ENCODE peak calls at places on chromosomes 16 and 17, in five cellular contexts. G is endothelial cell of umbilical vein, L is neural progenitor cell, D is HCT116, A is fibroblast of lung. R is an unnamed sample.

GRCh38 chr16:31455601-31456314 is 3.5 kb upstream of the ARMC5 start:
- DNase-seq in D (no peak), L (peak; percentile 51), A (no peak), G (peak; percentile 24), R (peak; percentile 57)

GRCh38 chr17:78781339-78782304 is at the start of gene CYTH1:
- DNase-seq in D (no peak), G (peak; percentile 41), A (no peak), L (peak; percentile 71), R (peak; percentile 41)

GRCh38 chr16:70704586-70704985 is 18.7 kb upstream of the MTSS2 start:
- DNase-seq in A (no peak), G (no peak), D (no peak), L (no peak), R (no peak)

GRCh38 chr17:43601280-43602050 is 55.3 kb upstream of the ETV4 start:
- DNase-seq in A (peak; percentile 33), L (no peak), G (peak; percentile 28), D (no peak), R (no peak)

GRCh38 chr16:20946015-20946629 is 45.6 kb downstream of the LYRM1 start:
- DNase-seq in G (no peak), L (no peak), D (no peak), A (no peak), R (no peak)

GRCh38 chr16:12459401-12459791 is 344.3 kb downstream of the CPPED1 start:
- DNase-seq in A (no peak), D (no peak), G (no peak), L (no peak), R (no peak)

GRCh38 chr16:70789231-70789926 is 11.6 kb downstream of the VAC14 start:
- DNase-seq in D (no peak), A (peak; percentile 85), L (no peak), G (no peak), R (no peak)

GRCh38 chr17:32927201-32927723 is 691 bp upstream of the TMEM98 start:
- DNase-seq in A (no peak), L (no peak), D (no peak), G (peak; percentile 75), R (no peak)

GRCh38 chr16:51818342-51818944 is 667.4 kb upstream of the SALL1 start:
- DNase-seq in L (peak; percentile 74), G (no peak), D (no peak), A (peak; percentile 80), R (peak; percentile 35)

GRCh38 chr17:78951967-78952551 is 26.9 kb upstream of the TIMP2 start:
- DNase-seq in G (no peak), L (no peak), A (peak; percentile 71), D (no peak), R (no peak)

GRCh38 chr17:31437720-31438400 is 46.4 kb downstream of the RAB11FIP4 start:
- DNase-seq in A (no peak), G (no peak), D (no peak), L (no peak), R (no peak)

GRCh38 chr17:75499313-75500022 is 15.9 kb downstream of the CASKIN2 start:
- DNase-seq in L (no peak), D (no peak), G (no peak), A (no peak), R (no peak)

GRCh38 chr16:71927383-71927782 is 32.1 kb downstream of the IST1 start:
- DNase-seq in L (no peak), G (peak; percentile 90), A (peak; percentile 87), D (peak; percentile 42), R (no peak)

DNA sequence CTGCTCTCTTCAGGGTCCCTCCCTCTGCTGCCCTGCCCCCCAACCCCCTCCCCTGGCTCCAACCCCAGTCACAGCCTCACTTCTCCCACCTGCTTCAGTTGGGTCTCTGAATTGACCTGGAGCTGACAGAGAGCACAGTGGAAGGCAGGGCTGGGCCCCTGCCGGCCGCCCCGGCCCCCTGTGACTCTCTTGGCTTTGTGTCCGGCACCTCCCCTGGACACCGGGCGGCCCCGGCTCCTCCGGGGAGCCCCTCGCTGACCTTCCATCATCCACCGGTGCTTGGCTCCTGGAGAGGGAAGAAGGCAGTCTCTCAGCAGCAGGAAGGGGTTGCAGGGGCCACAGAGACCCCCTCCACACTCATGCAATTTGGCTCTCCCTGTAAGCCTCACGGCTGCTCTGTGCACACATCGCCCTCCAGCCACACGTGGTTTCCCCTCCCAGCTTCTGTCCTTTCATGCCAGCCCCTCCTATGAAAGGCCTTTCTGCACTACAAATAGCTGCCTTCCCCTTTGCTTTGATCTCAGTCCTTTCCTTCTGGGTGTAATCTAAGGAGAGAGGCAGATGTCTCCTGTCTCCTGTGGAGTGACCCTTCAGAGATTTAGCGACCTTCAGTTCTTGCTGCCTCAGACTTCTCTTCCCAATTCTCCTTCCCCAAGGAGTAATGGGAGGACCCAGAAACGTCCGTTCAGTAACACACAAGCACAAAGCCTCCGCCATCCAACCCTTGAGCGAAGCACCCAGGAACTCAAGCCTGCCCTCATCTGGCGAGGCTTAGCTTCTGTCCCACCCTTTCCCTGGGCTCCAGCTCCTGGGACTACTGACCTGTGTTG is 8.3 kb downstream of the NKIRAS2 start:
- DNase-seq in D (peak; percentile 39), L (peak; percentile 71), G (no peak), A (no peak), R (no peak)
- TF ChIP-seq CTCF in D (peak; percentile 68), L (peak; percentile 47), G (no peak), A (peak; percentile 14), R (peak; percentile 40)

GRCh38 chr17:17069849-17070248 is 27.6 kb downstream of the MPRIP start:
- DNase-seq in G (no peak), A (no peak), L (no peak), D (no peak), R (no peak)
- H4K20me1 ChIP-seq in G (peaks cover 9% of the 10 kb centered on the region), A (peaks cover 2% of the 10 kb centered on the region), L (peaks cover 33% of the 10 kb centered on the region), D (peaks cover 26% of the 10 kb centered on the region), R (peaks cover 61% of the 10 kb centered on the region)

DNA sequence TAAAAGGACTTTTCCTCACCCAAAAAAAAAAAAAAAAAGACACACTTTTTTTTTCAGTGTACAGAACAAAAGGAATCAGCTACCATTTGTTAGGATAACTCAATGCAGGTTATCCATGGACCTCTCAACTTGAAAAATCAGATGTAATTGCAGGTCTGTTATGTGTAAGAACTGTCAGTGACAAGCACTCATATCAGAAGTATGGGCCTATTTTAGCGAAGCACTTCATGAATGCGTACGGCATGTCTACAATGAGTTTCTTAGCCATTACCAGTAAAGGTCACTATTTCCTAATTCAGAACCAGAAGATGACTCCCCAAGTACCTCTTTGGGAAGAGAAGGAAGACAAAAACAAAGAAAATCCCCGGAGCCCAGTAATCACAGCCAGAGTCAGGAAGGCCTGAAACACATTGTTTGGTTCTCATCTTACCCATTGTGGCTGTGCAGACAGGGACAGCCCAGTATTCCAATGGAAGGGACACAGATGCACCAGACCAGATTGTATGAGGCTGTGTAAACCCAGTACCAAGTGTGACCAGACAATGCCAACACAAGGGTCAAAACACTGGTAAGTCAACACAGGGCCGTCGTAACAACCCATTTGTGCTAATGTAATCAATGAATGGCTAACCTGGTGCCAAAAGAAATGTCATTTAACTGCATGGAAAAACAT is 188.0 kb downstream of the PMP22 start:
- DNase-seq in L (peak; percentile 25), A (no peak), D (no peak), G (no peak), R (no peak)
- H3K4me3 ChIP-seq in L (no peak overlapping the region), A (no peak overlapping the region), D (no peak overlapping the region), G (no peak overlapping the region), R (no peak overlapping the region)

DNA sequence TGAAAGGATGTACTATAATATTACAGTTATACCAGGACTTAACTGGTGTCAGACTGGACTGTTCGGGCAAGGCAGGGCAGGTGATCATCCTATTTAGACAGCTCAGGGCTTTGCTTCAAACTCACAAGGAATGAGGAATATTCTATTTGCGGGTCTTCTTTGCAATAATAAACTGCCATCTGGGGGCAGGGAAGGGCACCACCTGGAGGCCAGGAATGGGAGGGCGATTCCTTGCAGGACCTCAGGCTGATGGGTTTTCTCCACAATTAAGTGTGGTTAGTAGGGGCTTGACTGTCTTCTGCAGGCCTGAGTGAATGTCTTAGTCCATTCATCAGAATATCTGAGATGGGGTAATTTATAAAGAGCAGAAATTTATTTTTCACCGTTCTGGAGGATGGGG is 424.1 kb downstream of the CA10 start:
- DNase-seq in G (no peak), D (peak; percentile 12), L (peak; percentile 29), A (no peak), R (peak; percentile 30)
- TF ChIP-seq CTCF in G (peak; percentile 14), D (peak; percentile 78), L (peak; percentile 58), A (no peak), R (peak; percentile 76)

DNA sequence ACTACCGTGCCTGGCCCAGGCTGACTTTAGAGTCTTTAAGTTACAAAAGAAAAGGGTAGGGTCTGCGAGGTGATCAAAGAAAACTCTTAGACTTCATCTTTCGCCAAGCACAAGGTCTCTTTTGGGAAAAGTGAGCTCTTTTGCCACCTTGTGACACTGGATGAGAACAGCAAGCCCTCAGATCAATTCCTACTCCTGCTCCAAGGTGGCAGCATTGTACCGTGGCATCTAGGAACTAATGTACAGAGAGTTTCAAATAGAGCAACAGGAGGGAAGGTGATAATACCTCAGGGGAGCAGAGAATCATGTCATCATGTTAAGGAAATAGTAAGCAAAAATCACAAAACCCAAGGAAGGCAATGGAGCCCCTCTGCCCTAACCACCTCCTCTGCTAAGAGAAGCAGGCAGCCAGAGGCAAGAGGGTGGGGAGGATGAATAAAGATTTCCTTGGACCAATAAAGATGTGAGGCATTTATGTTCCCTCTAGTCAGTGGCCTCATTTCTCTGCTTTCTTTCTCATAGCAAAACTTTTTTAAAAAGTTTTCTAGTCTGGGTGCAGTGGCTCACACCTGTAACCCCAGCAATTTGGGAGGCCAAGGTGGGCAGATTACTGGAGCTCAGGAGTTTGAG is 2.1 kb upstream of the C17orf78 start:
- DNase-seq in L (peak; percentile 88), D (peak; percentile 76), A (peak; percentile 88), G (peak; percentile 90), R (peak; percentile 80)
- H4K20me1 ChIP-seq in L (no peaks in the 10 kb centered on the region), D (no peaks in the 10 kb centered on the region), A (no peaks in the 10 kb centered on the region), G (no peaks in the 10 kb centered on the region), R (no peaks in the 10 kb centered on the region)

GRCh38 chr17:76791053-76791980 is 53.4 kb downstream of the MFSD11 start:
- DNase-seq in D (no peak), A (peak; percentile 29), G (peak; percentile 53), L (no peak), R (peak; percentile 92)
- H3K4me3 ChIP-seq in D (peak overlapping the region; percentile 17), A (no peak overlapping the region), G (no peak overlapping the region), L (no peak overlapping the region), R (no peak overlapping the region)

DNA sequence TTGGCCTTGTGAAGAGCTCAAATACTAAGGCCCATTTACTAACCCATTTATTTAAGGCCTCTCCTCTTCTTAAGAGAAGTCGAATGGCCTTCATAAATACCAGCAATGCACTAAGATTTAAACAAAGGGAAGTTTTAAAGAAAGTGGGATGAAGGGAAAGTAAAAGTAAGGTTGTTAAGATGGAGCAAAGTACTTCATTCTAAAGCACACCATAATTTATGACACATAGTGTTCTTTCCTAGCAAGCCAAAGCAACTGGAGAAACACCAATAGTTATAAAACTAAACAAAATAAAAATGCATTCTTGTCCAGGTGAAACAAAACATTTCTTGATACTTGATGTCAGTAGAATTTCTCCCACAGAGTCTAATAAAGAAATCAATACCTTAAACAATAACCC is 27.9 kb downstream of the CDH11 start:
- DNase-seq in D (no peak), L (no peak), A (no peak), G (no peak), R (no peak)
- TF ChIP-seq CTCF in D (no peak), L (no peak), A (no peak), G (no peak), R (no peak)

R was measured in DND-41.